ENCODE peak calls at places on chromosomes 6 and 20, in seven cellular contexts. P is neural progenitor cell, N is astrocyte of the spinal cord, O is dorsolateral prefrontal cortex, K is fibroblast of mammary gland, J is cardiac muscle cell, H is mucosa of descending colon. G is an unnamed sample.

GRCh38 chr6:116005508-116005855 is 55.2 kb downstream of the FRK start:
- DNase-seq in N (peak), O (no peak), K (peak), H (no peak), J (no peak), P (no peak), G (no peak)

GRCh38 chr20:58714923-58715708 is 22.5 kb downstream of the NPEPL1 start:
- DNase-seq in O (peak), P (no peak), K (no peak), J (no peak), N (no peak), H (no peak), G (no peak)

GRCh38 chr20:34445177-34446065 is 70.8 kb upstream of the DYNLRB1 start:
- DNase-seq in J (no peak), O (no peak), P (no peak), K (no peak), N (no peak), H (no peak), G (no peak)

GRCh38 chr20:61120595-61121515 is 131.2 kb upstream of the CDH4 start:
- DNase-seq in N (peak), O (no peak), K (peak), P (peak), J (peak), H (peak), G (peak)

GRCh38 chr6:40634429-40634828 is 47.3 kb upstream of the LRFN2 start:
- DNase-seq in K (no peak), P (no peak), J (no peak), N (no peak), O (no peak), H (no peak), G (peak)

GRCh38 chr6:111030008-111031006 is 48.5 kb downstream of the RPF2 start:
- DNase-seq in J (peak), K (peak), O (no peak), P (no peak), H (peak), N (no peak), G (peak)

GRCh38 chr6:131443514-131443913 is 129.5 kb upstream of the ARG1 start:
- DNase-seq in K (no peak), J (no peak), H (no peak), O (no peak), N (no peak), P (no peak), G (no peak)

GRCh38 chr6:53301801-53302537 is 46.8 kb downstream of the ELOVL5 start:
- DNase-seq in J (no peak), P (no peak), H (no peak), K (no peak), O (no peak), N (no peak), G (no peak)

GRCh38 chr6:137056121-137056880 is 11.5 kb upstream of the IL20RA start:
- DNase-seq in P (no peak), N (peak), J (no peak), H (no peak), O (no peak), K (no peak), G (no peak)

GRCh38 chr20:53635189-53635588 is 41.5 kb upstream of the ZNF217 start:
- DNase-seq in N (no peak), K (no peak), H (no peak), O (no peak), P (no peak), J (no peak), G (no peak)

GRCh38 chr20:43812216-43812615 is 85.4 kb upstream of the GTSF1L start:
- DNase-seq in P (no peak), H (no peak), K (no peak), J (no peak), O (no peak), N (no peak), G (no peak)

GRCh38 chr6:122491915-122492537 is 20.4 kb upstream of the SERINC1 start:
- DNase-seq in K (peak), H (peak), N (peak), O (no peak), P (peak), J (peak), G (peak)

GRCh38 chr6:170522565-170523183 is 30.4 kb downstream of the PSMB1 start:
- DNase-seq in J (peak), K (peak), H (no peak), P (peak), N (no peak), O (no peak), G (peak)
- TF ChIP-seq CTCF in J (peak), K (peak), H (no peak), P (peak), N (peak), O (no peak), G (peak)

GRCh38 chr6:105301072-105301503 is 101.8 kb downstream of the PREP start:
- DNase-seq in N (peak), K (no peak), P (no peak), J (peak), H (no peak), O (no peak), G (no peak)

GRCh38 chr6:105300090-105300489 is 102.8 kb downstream of the PREP start:
- DNase-seq in O (no peak), J (no peak), N (peak), P (no peak), H (no peak), K (peak), G (no peak)

GRCh38 chr6:105301756-105302616 is 100.9 kb downstream of the PREP start:
- DNase-seq in H (peak), N (no peak), K (no peak), O (no peak), J (no peak), P (no peak), G (no peak)

GRCh38 chr6:105304366-105304765 is 98.5 kb downstream of the PREP start:
- DNase-seq in N (no peak), P (no peak), H (no peak), O (no peak), J (no peak), K (no peak), G (no peak)

DNA sequence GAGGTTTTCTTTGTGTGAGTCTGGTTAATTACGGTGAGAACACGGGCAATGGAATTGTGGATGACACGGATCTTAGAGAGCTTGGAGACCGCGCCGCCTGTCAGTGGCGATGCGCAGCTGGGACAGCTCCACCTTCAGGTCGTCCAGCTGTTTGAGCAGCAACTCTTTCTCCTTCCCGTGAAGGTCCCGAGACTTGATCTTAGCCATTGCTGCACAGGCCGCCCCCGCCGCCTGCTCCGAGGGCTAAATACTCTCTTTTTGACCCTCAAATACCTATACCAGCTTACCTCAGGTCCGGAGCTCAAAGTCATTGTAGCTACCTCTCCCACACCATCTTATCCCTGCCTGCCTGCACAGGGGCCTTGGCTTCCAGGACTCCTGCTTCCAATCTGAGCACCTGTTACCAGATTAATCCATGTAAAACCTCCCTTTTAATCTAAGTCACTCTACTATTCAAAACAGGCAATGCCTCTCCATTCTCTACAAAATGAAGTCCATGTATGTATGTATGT is 100.2 kb downstream of the PREP start:
- DNase-seq in N (no peak), P (peak), J (no peak), O (no peak), K (no peak), H (no peak), G (no peak)
- TF ChIP-seq CTCF in N (no peak), P (peak), J (no peak), O (no peak), K (no peak), H (no peak), G (peak)

GRCh38 chr20:57434390-57434700 is 43.1 kb downstream of the RBM38 start:
- DNase-seq in K (no peak), P (peak), N (no peak), H (peak), J (no peak), O (no peak), G (no peak)
- TF ChIP-seq CTCF in K (no peak), P (peak), N (no peak), H (no peak), J (no peak), O (no peak), G (peak)

GRCh38 chr6:28580484-28580883 is 54.8 kb downstream of the GPX5 start:
- DNase-seq in J (no peak), K (peak), O (no peak), P (no peak), N (no peak), H (no peak), G (no peak)
- TF ChIP-seq CTCF in J (peak), K (peak), O (no peak), P (no peak), N (no peak), H (no peak), G (peak)

GRCh38 chr6:73898599-73898998 is 202.6 kb downstream of the CD109 start:
- DNase-seq in N (no peak), P (peak), K (peak), H (no peak), J (peak), O (no peak), G (no peak)
- TF ChIP-seq CTCF in N (no peak), P (peak), K (no peak), H (no peak), J (no peak), O (no peak), G (no peak)

GRCh38 chr6:68635706-68636513 is 828 bp downstream of the ADGRB3 start:
- DNase-seq in N (peak), J (peak), P (peak), K (no peak), O (no peak), H (peak), G (peak)

GRCh38 chr6:68632620-68633195 is 2.4 kb upstream of the ADGRB3 start:
- DNase-seq in P (no peak), N (no peak), O (no peak), H (no peak), K (no peak), J (no peak), G (no peak)

GRCh38 chr6:68635412-68635705 is 277 bp downstream of the ADGRB3 start:
- DNase-seq in N (no peak), P (no peak), O (no peak), J (no peak), K (no peak), H (no peak), G (no peak)

GRCh38 chr6:68633654-68634502 is 1.2 kb upstream of the ADGRB3 start:
- DNase-seq in P (no peak), J (no peak), O (no peak), K (no peak), N (no peak), H (no peak), G (no peak)

DNA sequence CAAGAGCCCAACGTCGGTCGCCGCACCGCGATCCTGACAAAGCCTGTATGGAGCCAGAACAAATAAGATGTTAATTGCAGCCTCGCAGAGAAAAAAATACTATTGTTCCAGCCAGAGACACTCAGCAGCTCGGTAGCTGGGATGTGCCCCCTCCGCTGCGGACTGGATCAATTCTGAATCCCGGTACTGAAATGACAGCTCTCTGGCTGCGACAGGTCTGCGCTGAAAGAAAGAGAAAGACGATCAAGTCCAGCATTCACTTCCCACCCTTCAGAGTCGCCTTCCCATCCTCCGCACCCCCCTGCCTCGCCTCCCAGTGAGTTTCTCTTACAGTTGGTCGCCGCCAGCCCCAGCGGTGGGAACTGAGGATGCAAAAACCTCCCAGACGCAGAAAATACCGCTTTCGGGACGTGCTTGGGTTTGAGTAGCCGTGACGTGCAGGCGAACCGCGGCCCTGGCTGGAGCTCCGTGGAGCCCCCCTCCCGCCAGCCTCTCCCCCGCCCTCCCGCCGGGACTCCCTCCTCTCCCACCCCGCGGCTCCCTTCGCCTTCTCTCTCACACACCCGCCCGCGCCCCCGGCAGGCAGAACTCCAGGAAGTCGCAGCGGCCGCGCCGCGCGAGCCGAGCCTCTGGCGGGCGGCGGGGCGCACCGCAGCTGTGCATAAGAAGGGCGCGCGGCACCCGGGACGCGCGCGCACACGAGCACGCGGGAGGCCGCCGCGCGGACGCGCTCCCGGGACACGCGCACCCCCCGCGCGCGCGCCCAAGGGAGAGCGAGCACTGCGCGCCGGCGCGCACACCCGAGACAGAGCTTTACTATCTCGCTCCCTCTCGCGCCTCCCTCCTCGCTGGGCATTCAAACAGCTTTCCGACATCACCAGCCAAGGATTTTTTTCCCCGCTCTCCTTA is at the start of gene ADGRB3:
- DNase-seq in O (peak), K (peak), N (peak), P (peak), H (peak), J (peak), G (peak)
- TF ChIP-seq CTCF in O (no peak), K (no peak), N (no peak), P (no peak), H (no peak), J (no peak), G (no peak)

GRCh38 chr20:62179162-62179504 is 3.7 kb upstream of the MTG2 start:
- DNase-seq in N (no peak), K (no peak), J (no peak), O (no peak), H (no peak), P (no peak), G (no peak)

GRCh38 chr20:62181808-62182207 is 1.0 kb upstream of the MTG2 start:
- DNase-seq in N (no peak), O (no peak), P (no peak), H (no peak), K (no peak), J (no peak), G (no peak)

GRCh38 chr20:62183426-62184142 is 756 bp downstream of the MTG2 start:
- DNase-seq in J (peak), H (no peak), N (peak), K (no peak), O (no peak), P (peak), G (no peak)

GRCh38 chr20:62186096-62186426 is 3.2 kb downstream of the MTG2 start:
- DNase-seq in K (no peak), O (no peak), J (no peak), H (no peak), P (no peak), N (no peak), G (no peak)

DNA sequence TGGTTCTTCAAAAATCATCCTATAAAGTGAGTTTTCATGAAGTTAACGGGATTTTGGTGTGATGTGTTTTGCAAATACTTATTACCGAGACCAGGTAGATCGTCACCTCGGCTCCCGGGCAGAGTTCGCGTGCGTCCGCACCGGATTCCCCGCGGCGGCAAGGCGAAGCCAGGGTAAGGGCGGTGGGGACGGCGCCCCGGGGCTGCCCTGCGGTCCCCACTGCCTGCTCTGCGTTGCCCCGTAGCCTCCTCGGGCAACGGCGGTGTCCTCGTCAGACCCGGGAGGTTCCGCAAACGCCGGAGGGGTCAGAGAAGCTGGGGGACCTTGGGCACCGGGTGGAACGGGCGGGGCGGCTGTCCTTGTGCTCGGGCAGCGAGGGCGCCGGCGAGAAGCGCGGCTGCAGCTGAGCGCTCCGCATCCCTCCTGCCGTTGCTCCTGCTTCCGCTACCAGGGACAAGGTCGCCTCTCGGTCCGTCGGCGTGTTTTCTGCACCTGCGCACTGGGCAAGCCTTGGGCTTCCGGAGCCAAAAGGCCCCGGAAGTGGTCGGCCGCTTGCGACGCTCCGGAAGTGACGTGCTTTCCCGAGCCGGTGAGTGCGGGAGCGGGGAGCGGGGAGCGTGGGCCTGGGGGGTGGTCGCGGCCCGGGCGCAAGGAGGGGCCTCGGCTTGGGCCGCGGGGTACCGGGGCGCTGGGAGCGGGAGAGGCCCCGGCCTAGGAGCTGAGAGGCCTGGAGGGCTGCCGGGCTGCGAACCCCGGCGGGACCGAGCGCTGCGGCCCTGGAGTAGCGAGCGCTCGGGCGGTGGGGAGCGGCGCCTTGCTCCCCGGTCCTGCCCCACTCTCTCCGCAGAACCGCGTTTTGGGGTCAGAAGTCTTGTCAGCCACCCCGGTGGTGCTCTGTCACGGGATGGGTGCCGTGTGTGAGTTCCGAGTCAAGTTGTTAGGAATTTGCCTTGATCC is at the start of gene MTG2:
- DNase-seq in P (peak), K (peak), J (peak), O (peak), N (peak), H (peak), G (peak)
- TF ChIP-seq CTCF in P (peak), K (no peak), J (no peak), O (no peak), N (no peak), H (no peak), G (no peak)

G was measured in BE2C.